ENCODE peak calls at places on chromosomes 2 and 18, in seven cellular contexts. One of them, this sample, is unnamed. For H3K27me3, the result is how much of the 10 kb centered on the place peaks cover.

GRCh38 chr2:17943444-17943843 is 65.0 kb downstream of the KCNS3 start:
- DNase-seq in bronchial epithelial cell: no peak
- DNase-seq in suprapubic skin: no peak
- DNase-seq in body of pancreas: no peak
- DNase-seq in neural progenitor cell: no peak
- DNase-seq in ovary: no peak
- DNase-seq in thoracic aorta: no peak
- DNase-seq in this sample: no peak

GRCh38 chr18:70423988-70424387 is 135.1 kb downstream of the SOCS6 start:
- DNase-seq in suprapubic skin: no peak
- DNase-seq in thoracic aorta: no peak
- DNase-seq in neural progenitor cell: peak
- DNase-seq in ovary: no peak
- DNase-seq in bronchial epithelial cell: peak
- DNase-seq in body of pancreas: no peak
- DNase-seq in this sample: no peak

GRCh38 chr2:218406209-218406948 is 6.7 kb downstream of the CTDSP1 start:
- DNase-seq in neural progenitor cell: peak
- DNase-seq in bronchial epithelial cell: peak
- DNase-seq in suprapubic skin: peak
- DNase-seq in ovary: peak
- DNase-seq in body of pancreas: peak
- DNase-seq in thoracic aorta: peak
- DNase-seq in this sample: peak

GRCh38 chr18:7363338-7363737 is 132.4 kb downstream of the LRRC30 start:
- DNase-seq in thoracic aorta: no peak
- DNase-seq in suprapubic skin: no peak
- DNase-seq in bronchial epithelial cell: no peak
- DNase-seq in neural progenitor cell: no peak
- DNase-seq in ovary: no peak
- DNase-seq in body of pancreas: no peak
- DNase-seq in this sample: no peak

GRCh38 chr2:151337643-151338042 is 19.7 kb upstream of the TNFAIP6 start:
- DNase-seq in suprapubic skin: no peak
- DNase-seq in ovary: no peak
- DNase-seq in body of pancreas: no peak
- DNase-seq in thoracic aorta: no peak
- DNase-seq in bronchial epithelial cell: no peak
- DNase-seq in neural progenitor cell: no peak
- DNase-seq in this sample: no peak

GRCh38 chr2:239120664-239121063 is 272.8 kb downstream of the TWIST2 start:
- DNase-seq in suprapubic skin: no peak
- DNase-seq in ovary: no peak
- DNase-seq in thoracic aorta: no peak
- DNase-seq in neural progenitor cell: no peak
- DNase-seq in bronchial epithelial cell: no peak
- DNase-seq in body of pancreas: no peak
- DNase-seq in this sample: no peak

GRCh38 chr2:36780231-36780808 is 83.8 kb downstream of the VIT start:
- DNase-seq in thoracic aorta: no peak
- DNase-seq in suprapubic skin: no peak
- DNase-seq in bronchial epithelial cell: peak
- DNase-seq in body of pancreas: no peak
- DNase-seq in ovary: no peak
- DNase-seq in neural progenitor cell: peak
- DNase-seq in this sample: peak

GRCh38 chr2:30285758-30286157 is 54.4 kb downstream of the LBH start:
- DNase-seq in neural progenitor cell: no peak
- DNase-seq in suprapubic skin: no peak
- DNase-seq in bronchial epithelial cell: no peak
- DNase-seq in ovary: no peak
- DNase-seq in body of pancreas: no peak
- DNase-seq in thoracic aorta: no peak
- DNase-seq in this sample: no peak

GRCh38 chr2:103798291-103798690 is 1036.5 kb downstream of the TMEM182 start:
- DNase-seq in neural progenitor cell: no peak
- DNase-seq in thoracic aorta: no peak
- DNase-seq in bronchial epithelial cell: no peak
- DNase-seq in body of pancreas: no peak
- DNase-seq in ovary: no peak
- DNase-seq in suprapubic skin: no peak
- DNase-seq in this sample: no peak

GRCh38 chr18:70296289-70296688 is 7.4 kb downstream of the SOCS6 start:
- DNase-seq in thoracic aorta: no peak
- DNase-seq in body of pancreas: peak
- DNase-seq in neural progenitor cell: peak
- DNase-seq in suprapubic skin: no peak
- DNase-seq in ovary: no peak
- DNase-seq in bronchial epithelial cell: no peak
- DNase-seq in this sample: no peak

GRCh38 chr2:27461118-27461517 is 18.9 kb downstream of the KRTCAP3 start:
- DNase-seq in ovary: no peak
- DNase-seq in body of pancreas: peak
- DNase-seq in thoracic aorta: no peak
- DNase-seq in suprapubic skin: no peak
- DNase-seq in bronchial epithelial cell: no peak
- DNase-seq in neural progenitor cell: no peak
- DNase-seq in this sample: no peak

GRCh38 chr18:12455511-12455910 is 47.8 kb downstream of the PRELID3A start:
- DNase-seq in neural progenitor cell: no peak
- DNase-seq in body of pancreas: no peak
- DNase-seq in ovary: no peak
- DNase-seq in suprapubic skin: no peak
- DNase-seq in bronchial epithelial cell: no peak
- DNase-seq in thoracic aorta: no peak
- DNase-seq in this sample: no peak

GRCh38 chr2:72969706-72970105 is 52.4 kb downstream of the EMX1 start:
- DNase-seq in suprapubic skin: no peak
- DNase-seq in thoracic aorta: no peak
- DNase-seq in neural progenitor cell: no peak
- DNase-seq in bronchial epithelial cell: no peak
- DNase-seq in ovary: no peak
- DNase-seq in body of pancreas: no peak
- DNase-seq in this sample: no peak

GRCh38 chr18:43277164-43277600 is at the start of gene SYT4:
- DNase-seq in neural progenitor cell: peak
- DNase-seq in ovary: peak
- DNase-seq in suprapubic skin: no peak
- DNase-seq in thoracic aorta: no peak
- DNase-seq in body of pancreas: peak
- DNase-seq in bronchial epithelial cell: peak
- DNase-seq in this sample: no peak

GRCh38 chr2:196961889-196962288 is 35.4 kb upstream of the PGAP1 start:
- DNase-seq in neural progenitor cell: no peak
- DNase-seq in suprapubic skin: no peak
- DNase-seq in ovary: no peak
- DNase-seq in body of pancreas: no peak
- DNase-seq in thoracic aorta: no peak
- DNase-seq in bronchial epithelial cell: no peak
- DNase-seq in this sample: no peak

GRCh38 chr2:146324954-146325353 is 1519.9 kb upstream of the ACVR2A start:
- DNase-seq in neural progenitor cell: no peak
- DNase-seq in thoracic aorta: no peak
- DNase-seq in suprapubic skin: no peak
- DNase-seq in bronchial epithelial cell: peak
- DNase-seq in body of pancreas: no peak
- DNase-seq in ovary: no peak
- DNase-seq in this sample: peak

GRCh38 chr2:111702119-111702808 is 181.7 kb downstream of the ANAPC1 start:
- DNase-seq in neural progenitor cell: peak
- DNase-seq in suprapubic skin: peak
- DNase-seq in body of pancreas: peak
- DNase-seq in ovary: no peak
- DNase-seq in bronchial epithelial cell: peak
- DNase-seq in thoracic aorta: no peak
- DNase-seq in this sample: no peak

GRCh38 chr2:128379021-128380005 is 60.6 kb upstream of the HS6ST1 start:
- DNase-seq in ovary: peak
- DNase-seq in bronchial epithelial cell: peak
- DNase-seq in neural progenitor cell: peak
- DNase-seq in suprapubic skin: peak
- DNase-seq in body of pancreas: peak
- DNase-seq in thoracic aorta: no peak
- DNase-seq in this sample: peak

GRCh38 chr2:20638646-20639430 is 12.1 kb downstream of the HS1BP3 start:
- DNase-seq in suprapubic skin: no peak
- DNase-seq in thoracic aorta: no peak
- DNase-seq in body of pancreas: no peak
- DNase-seq in neural progenitor cell: no peak
- DNase-seq in ovary: no peak
- DNase-seq in bronchial epithelial cell: no peak
- DNase-seq in this sample: no peak

GRCh38 chr2:12766421-12766879 is 49.7 kb downstream of the TRIB2 start:
- DNase-seq in bronchial epithelial cell: peak
- DNase-seq in neural progenitor cell: no peak
- DNase-seq in ovary: no peak
- DNase-seq in suprapubic skin: no peak
- DNase-seq in body of pancreas: no peak
- DNase-seq in thoracic aorta: no peak
- DNase-seq in this sample: no peak

DNA sequence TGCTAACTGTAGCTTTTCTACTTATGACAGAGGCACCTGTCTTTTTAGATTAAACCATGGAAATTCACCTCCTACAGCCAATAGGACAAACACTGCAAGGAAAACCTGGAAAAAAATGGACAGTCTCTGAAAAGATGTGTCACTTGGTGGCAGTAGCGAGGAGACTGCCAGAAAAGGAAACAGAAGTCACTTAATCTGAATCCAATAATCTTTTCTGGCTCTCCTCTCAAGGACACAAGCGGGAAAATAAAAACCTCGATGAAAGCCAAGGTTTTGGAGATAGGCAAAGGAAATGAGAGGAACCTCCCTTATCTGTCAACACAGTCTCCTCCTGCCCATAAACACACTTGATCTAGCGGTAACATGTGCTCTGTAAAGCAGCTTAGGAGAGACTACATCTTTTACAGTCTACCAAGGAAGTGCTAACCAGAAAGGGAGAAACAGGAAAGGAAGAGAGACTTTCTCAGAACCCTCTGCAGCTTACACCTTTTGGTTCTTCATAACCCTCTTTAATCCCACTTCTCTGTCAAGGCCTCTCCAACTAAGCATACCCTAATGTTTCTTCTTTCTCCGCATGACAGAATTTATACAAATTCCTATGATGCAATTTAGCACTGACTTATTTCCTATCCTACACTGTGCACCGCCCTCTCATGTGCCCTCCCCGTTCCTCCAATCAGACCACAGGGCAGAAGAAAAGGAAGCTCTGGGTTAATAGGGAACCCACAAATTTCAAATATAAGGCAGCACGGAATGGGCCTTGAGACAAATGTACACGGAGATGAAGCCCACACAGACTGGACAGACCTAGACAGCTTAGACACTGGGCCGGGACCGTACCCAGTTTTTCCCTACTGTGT is 52.8 kb downstream of the CLASP1 start:
- DNase-seq in bronchial epithelial cell: peak
- DNase-seq in ovary: no peak
- DNase-seq in body of pancreas: peak
- DNase-seq in neural progenitor cell: peak
- DNase-seq in thoracic aorta: no peak
- DNase-seq in suprapubic skin: no peak
- DNase-seq in this sample: peak
- H3K4me3 ChIP-seq in bronchial epithelial cell: peak
- H3K4me3 ChIP-seq in ovary: no peak
- H3K4me3 ChIP-seq in body of pancreas: no peak
- H3K4me3 ChIP-seq in neural progenitor cell: no peak
- H3K4me3 ChIP-seq in thoracic aorta: peak
- H3K4me3 ChIP-seq in suprapubic skin: peak
- H3K4me3 ChIP-seq in this sample: peak

GRCh38 chr2:44954306-44954901 is 12.9 kb downstream of the SIX3 start:
- DNase-seq in body of pancreas: no peak
- DNase-seq in thoracic aorta: no peak
- DNase-seq in bronchial epithelial cell: no peak
- DNase-seq in ovary: no peak
- DNase-seq in neural progenitor cell: no peak
- DNase-seq in suprapubic skin: no peak
- DNase-seq in this sample: no peak
- H3K27me3 ChIP-seq in body of pancreas: under half
- H3K27me3 ChIP-seq in thoracic aorta: under half
- H3K27me3 ChIP-seq in bronchial epithelial cell: under half
- H3K27me3 ChIP-seq in ovary: under half
- H3K27me3 ChIP-seq in neural progenitor cell: half or more
- H3K27me3 ChIP-seq in suprapubic skin: half or more
- H3K27me3 ChIP-seq in this sample: under half

GRCh38 chr2:64015386-64015785 is 3.8 kb downstream of the VPS54 start:
- DNase-seq in thoracic aorta: no peak
- DNase-seq in body of pancreas: no peak
- DNase-seq in bronchial epithelial cell: no peak
- DNase-seq in neural progenitor cell: no peak
- DNase-seq in suprapubic skin: no peak
- DNase-seq in ovary: no peak
- DNase-seq in this sample: no peak
- TF ChIP-seq CTCF in thoracic aorta: no peak
- TF ChIP-seq CTCF in body of pancreas: no peak
- TF ChIP-seq CTCF in bronchial epithelial cell: no peak
- TF ChIP-seq CTCF in neural progenitor cell: no peak
- TF ChIP-seq CTCF in suprapubic skin: no peak
- TF ChIP-seq CTCF in ovary: no peak
- TF ChIP-seq CTCF in this sample: no peak

GRCh38 chr2:226772389-226773179 is 27.0 kb downstream of the IRS1 start:
- DNase-seq in neural progenitor cell: no peak
- DNase-seq in body of pancreas: no peak
- DNase-seq in bronchial epithelial cell: no peak
- DNase-seq in thoracic aorta: no peak
- DNase-seq in ovary: no peak
- DNase-seq in suprapubic skin: no peak
- DNase-seq in this sample: no peak

GRCh38 chr2:226771067-226771466 is 28.6 kb downstream of the IRS1 start:
- DNase-seq in body of pancreas: no peak
- DNase-seq in neural progenitor cell: no peak
- DNase-seq in thoracic aorta: no peak
- DNase-seq in ovary: no peak
- DNase-seq in bronchial epithelial cell: no peak
- DNase-seq in suprapubic skin: no peak
- DNase-seq in this sample: no peak

GRCh38 chr2:226776104-226776503 is 23.5 kb downstream of the IRS1 start:
- DNase-seq in body of pancreas: no peak
- DNase-seq in bronchial epithelial cell: no peak
- DNase-seq in suprapubic skin: no peak
- DNase-seq in ovary: no peak
- DNase-seq in thoracic aorta: no peak
- DNase-seq in neural progenitor cell: no peak
- DNase-seq in this sample: no peak

GRCh38 chr2:226775032-226775509 is 24.5 kb downstream of the IRS1 start:
- DNase-seq in neural progenitor cell: no peak
- DNase-seq in thoracic aorta: no peak
- DNase-seq in suprapubic skin: no peak
- DNase-seq in ovary: no peak
- DNase-seq in bronchial epithelial cell: no peak
- DNase-seq in body of pancreas: no peak
- DNase-seq in this sample: no peak

DNA sequence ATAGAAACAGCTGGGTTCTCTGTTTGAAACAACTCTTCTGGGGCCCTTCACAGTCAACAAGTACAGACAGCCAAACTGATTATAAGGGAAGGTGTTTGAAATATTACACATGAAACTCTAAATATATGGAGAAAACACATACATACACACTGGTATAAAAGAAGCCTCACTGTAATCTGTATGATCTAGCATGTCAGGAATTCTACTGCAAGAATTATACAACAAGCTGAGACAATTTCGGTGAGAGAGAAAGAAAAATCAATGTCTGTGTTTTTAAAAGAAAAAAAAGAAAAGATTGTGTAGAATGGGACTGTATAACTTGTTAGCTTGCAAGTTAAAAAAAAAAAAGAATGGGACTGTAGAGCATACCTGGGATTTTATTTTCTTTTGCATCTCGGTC is 26.3 kb downstream of the IRS1 start:
- DNase-seq in ovary: no peak
- DNase-seq in thoracic aorta: no peak
- DNase-seq in body of pancreas: no peak
- DNase-seq in neural progenitor cell: no peak
- DNase-seq in bronchial epithelial cell: peak
- DNase-seq in suprapubic skin: no peak
- DNase-seq in this sample: no peak
- H3K4me3 ChIP-seq in ovary: no peak
- H3K4me3 ChIP-seq in thoracic aorta: no peak
- H3K4me3 ChIP-seq in body of pancreas: no peak
- H3K4me3 ChIP-seq in neural progenitor cell: no peak
- H3K4me3 ChIP-seq in bronchial epithelial cell: no peak
- H3K4me3 ChIP-seq in suprapubic skin: no peak
- H3K4me3 ChIP-seq in this sample: no peak